ENCODE peak calls at places on chromosome 19, in four cellular contexts. R is K562, K is GM12878, O is HepG2. L is an unnamed sample.

GRCh38 chr19:35002037-35002535 is 2.0 kb downstream of the GRAMD1A start:
- DNase-seq in K (no peak), O (no peak), R (no peak), L (no peak)

GRCh38 chr19:42816901-42817300 is 51.4 kb upstream of the PSG8 start:
- DNase-seq in O (no peak), R (no peak), K (no peak), L (no peak)

GRCh38 chr19:44648536-44649370 is 5.0 kb downstream of the PVR start:
- DNase-seq in R (no peak), O (no peak), K (no peak), L (no peak)

GRCh38 chr19:5762608-5763217 is 21.8 kb downstream of the PRR22 start:
- DNase-seq in K (no peak), R (no peak), O (no peak), L (no peak)

GRCh38 chr19:44807652-44808462 is 1.0 kb upstream of the BCAM start:
- DNase-seq in O (peak; percentile 77), K (no peak), R (peak; percentile 78), L (no peak)

GRCh38 chr19:7916137-7916907 is 1.7 kb downstream of the TGFBR3L start:
- DNase-seq in R (no peak), O (no peak), K (no peak), L (no peak)

GRCh38 chr19:31969955-31970545 is 375.4 kb upstream of the ZNF507 start:
- DNase-seq in K (no peak), R (no peak), O (no peak), L (no peak)

GRCh38 chr19:33392341-33393285 is 19.1 kb downstream of the CEBPG start:
- DNase-seq in O (peak; percentile 92), R (peak; percentile 38), K (no peak), L (no peak)

GRCh38 chr19:41386442-41386841 is 10.1 kb downstream of the TMEM91 start:
- DNase-seq in R (no peak), K (no peak), O (no peak), L (peak; percentile 3)

GRCh38 chr19:16726916-16727315 is 7.3 kb downstream of the NWD1 start:
- DNase-seq in O (no peak), K (no peak), R (no peak), L (no peak)

GRCh38 chr19:54218960-54219661 is 3.7 kb downstream of the LILRB3 start:
- DNase-seq in O (no peak), K (no peak), R (no peak), L (no peak)

GRCh38 chr19:5001547-5002131 is 32.7 kb downstream of the KDM4B start:
- DNase-seq in K (no peak), O (peak; percentile 58), R (peak; percentile 76), L (peak; percentile 65)

GRCh38 chr19:32669205-32669785 is 5.7 kb downstream of the ANKRD27 start:
- DNase-seq in O (no peak), R (no peak), K (no peak), L (no peak)

GRCh38 chr19:5102520-5102919 is 133.6 kb downstream of the KDM4B start:
- DNase-seq in K (no peak), R (no peak), O (no peak), L (no peak)

GRCh38 chr19:39679056-39679790 is 23.5 kb downstream of the LGALS16 start:
- DNase-seq in O (no peak), R (no peak), K (peak; percentile 86), L (no peak)

GRCh38 chr19:8161135-8161646 is 11.8 kb upstream of the FBN3 start:
- DNase-seq in K (peak; percentile 39), R (peak; percentile 68), O (peak; percentile 65), L (peak; percentile 31)

GRCh38 chr19:44814132-44814470 is 5.2 kb downstream of the BCAM start:
- DNase-seq in O (no peak), R (no peak), K (no peak), L (no peak)

GRCh38 chr19:10115392-10116084 is 4.0 kb downstream of the P2RY11 start:
- DNase-seq in O (no peak), R (peak; percentile 14), K (no peak), L (no peak)

GRCh38 chr19:11673608-11674041 is 65.1 kb downstream of the ZNF823 start:
- DNase-seq in K (no peak), R (peak; percentile 37), O (peak; percentile 68), L (peak; percentile 23)

GRCh38 chr19:34248941-34249340 is 5.4 kb upstream of the GARRE1 start:
- DNase-seq in R (no peak), O (no peak), K (no peak), L (no peak)

GRCh38 chr19:31280266-31281006 is 68.8 kb downstream of the TSHZ3 start:
- DNase-seq in R (no peak), K (no peak), O (no peak), L (no peak)

GRCh38 chr19:12095111-12095790 is 30.7 kb downstream of the ZNF844 start:
- DNase-seq in O (no peak), R (no peak), K (no peak), L (no peak)

GRCh38 chr19:48444129-48444932 is 1.5 kb upstream of the GRWD1 start:
- DNase-seq in K (no peak), R (no peak), O (no peak), L (no peak)

GRCh38 chr19:10894911-10895213 is 23.5 kb downstream of the CARM1 start:
- DNase-seq in K (no peak), R (no peak), O (no peak), L (no peak)

GRCh38 chr19:58166708-58167280 is 16.1 kb upstream of the ZNF274 start:
- DNase-seq in R (no peak), K (no peak), O (no peak), L (no peak)

GRCh38 chr19:41864374-41864773 is 4.3 kb downstream of the RPS19 start:
- DNase-seq in R (no peak), O (no peak), K (no peak), L (no peak)

GRCh38 chr19:4636151-4636717 is 3.1 kb upstream of the TNFAIP8L1 start:
- DNase-seq in R (peak; percentile 85), K (no peak), O (no peak), L (peak; percentile 77)

GRCh38 chr19:2276429-2276989 is 5.5 kb downstream of the PEAK3 start:
- DNase-seq in O (no peak), R (no peak), K (no peak), L (no peak)

GRCh38 chr19:54206831-54207177 is 6.1 kb downstream of the RPS9 start:
- DNase-seq in O (no peak), R (no peak), K (no peak), L (no peak)

GRCh38 chr19:34327851-34328250 is 37.1 kb upstream of the GPI start:
- DNase-seq in K (no peak), O (no peak), R (peak; percentile 84), L (no peak)

GRCh38 chr19:10637894-10638293 is 12.5 kb downstream of the SLC44A2 start:
- DNase-seq in O (no peak), R (no peak), K (no peak), L (no peak)

GRCh38 chr19:13181747-13182388 is 31.7 kb downstream of the IER2 start:
- DNase-seq in K (no peak), O (no peak), R (peak; percentile 16), L (peak; percentile 6)
- TF ChIP-seq BHLHE40 in K (peak; percentile 88), O (no peak), R (peak; percentile 61), L (no peak)

DNA sequence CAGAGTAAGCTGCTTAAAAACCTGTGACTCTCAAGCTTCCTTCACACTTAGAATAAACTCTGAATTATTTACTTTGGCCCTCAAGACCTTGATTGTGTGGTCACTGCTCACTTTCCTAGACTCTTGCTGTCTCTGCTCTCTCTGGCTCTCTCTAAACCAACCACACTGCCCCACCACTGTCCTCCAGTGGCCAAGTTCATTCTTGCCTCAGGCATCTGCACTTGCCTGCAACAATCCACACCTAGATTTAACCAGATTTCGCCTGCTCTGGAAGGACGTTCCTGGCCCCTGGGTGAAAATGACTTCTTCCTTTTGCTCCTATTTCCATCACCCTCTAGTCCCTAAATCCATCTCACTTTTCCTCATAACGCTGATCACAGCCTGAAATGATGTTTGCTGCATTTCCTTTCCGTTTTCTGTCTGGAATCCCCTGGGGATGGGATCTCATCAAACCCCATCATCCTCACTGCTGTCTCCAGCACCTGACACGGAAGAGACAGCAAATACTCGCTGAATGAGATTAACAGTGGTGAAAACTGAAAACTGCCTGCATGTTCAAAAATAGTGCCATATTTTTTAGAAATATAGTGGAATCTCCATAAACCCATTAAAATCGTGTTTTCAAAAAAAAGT is 232.6 kb downstream of the UQCRFS1 start:
- DNase-seq in O (no peak), K (no peak), R (no peak), L (no peak)
- TF ChIP-seq TARDBP in O (no peak), K (no peak), R (no peak), L (no peak)

DNA sequence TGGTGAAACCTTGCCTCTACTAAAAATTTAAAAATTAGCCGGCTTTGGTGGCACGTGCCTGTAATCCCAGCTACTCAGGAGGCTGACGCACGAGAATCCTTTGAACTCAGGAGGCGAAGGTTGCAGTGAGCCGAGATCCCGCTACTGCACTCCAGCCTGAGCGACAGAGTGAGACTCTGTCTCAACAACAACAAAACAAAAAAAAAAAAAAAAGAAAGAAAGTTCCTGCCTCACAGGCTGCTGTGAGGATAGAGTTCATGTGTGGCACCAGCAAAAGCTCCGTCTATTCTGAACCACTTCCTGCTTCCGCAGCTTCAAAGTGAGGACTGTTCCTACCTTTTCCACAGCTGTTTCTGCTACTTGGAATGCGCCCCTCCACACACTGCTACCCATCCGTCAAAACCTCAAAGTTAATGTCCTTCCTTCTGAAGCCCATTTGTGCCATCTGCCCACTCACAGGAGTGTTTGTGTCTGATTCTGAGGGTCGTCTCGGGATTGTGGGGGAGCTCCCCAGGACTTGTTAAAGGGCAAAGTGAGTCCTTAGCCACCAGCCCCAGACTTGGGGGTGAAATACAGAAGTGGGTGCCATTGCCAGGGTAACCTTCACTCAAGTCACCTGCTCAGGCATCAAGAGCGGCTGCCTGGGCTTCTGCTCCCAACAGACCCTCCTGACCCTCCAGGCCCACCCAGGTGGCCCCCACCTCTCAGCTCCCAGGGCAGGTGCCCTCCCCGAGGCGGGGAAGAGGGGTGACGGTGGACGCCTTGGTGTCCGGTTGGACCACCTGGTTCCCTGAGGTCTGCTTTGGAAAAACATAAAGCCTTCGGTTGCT is 2.9 kb downstream of the MFSD12 start:
- DNase-seq in O (no peak), R (no peak), K (no peak), L (no peak)
- TF ChIP-seq BHLHE40 in O (no peak), R (no peak), K (peak; percentile 44), L (no peak)

GRCh38 chr19:50820086-50820485 is 3.5 kb downstream of the KLK1 start:
- DNase-seq in K (no peak), R (no peak), O (no peak), L (no peak)

GRCh38 chr19:50821622-50822021 is 2.0 kb downstream of the KLK1 start:
- DNase-seq in R (no peak), K (no peak), O (no peak), L (no peak)

GRCh38 chr19:50821248-50821612 is 2.4 kb downstream of the KLK1 start:
- DNase-seq in R (no peak), O (no peak), K (no peak), L (no peak)

GRCh38 chr19:50819636-50820035 is 4.0 kb downstream of the KLK1 start:
- DNase-seq in O (no peak), K (no peak), R (no peak), L (no peak)

DNA sequence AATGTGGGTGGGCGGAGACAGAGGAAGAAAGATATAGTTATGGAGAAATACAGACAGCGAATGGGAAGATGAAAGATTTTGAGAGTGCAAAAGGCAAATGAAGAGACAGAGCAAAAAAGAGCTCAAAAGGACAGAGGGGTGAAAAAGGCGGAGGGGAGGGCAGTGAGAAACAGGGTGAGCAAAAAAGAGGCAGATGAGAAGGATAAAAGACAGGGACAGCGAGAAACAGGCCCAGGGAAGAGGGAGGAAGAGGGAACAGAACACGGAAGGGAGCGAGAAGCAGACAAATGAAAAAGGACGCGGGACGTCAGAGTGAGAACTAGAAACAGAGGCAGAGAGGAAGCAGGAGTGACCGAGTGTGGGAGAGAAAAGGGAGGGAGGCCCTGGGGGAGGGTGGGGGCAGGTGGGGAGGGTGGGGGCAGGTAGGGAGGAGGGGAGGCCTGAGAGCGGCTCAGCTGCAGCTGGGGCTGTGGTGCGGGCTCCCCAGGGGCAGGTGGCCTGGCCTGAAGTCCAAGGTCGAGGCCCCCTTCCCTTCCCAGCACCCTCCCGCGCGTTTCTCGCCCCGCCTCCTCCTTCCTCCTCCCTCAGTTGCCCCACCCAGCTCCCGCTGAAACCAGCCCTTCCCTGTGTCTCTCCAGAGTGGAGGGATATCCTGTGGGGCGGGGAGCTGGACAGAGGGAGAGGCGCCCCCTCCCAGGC is 2.9 kb downstream of the KLK1 start:
- DNase-seq in R (peak; percentile 85), O (no peak), K (peak; percentile 21), L (no peak)
- TF ChIP-seq TARDBP in R (no peak), O (no peak), K (no peak), L (no peak)

L was measured in HEK293T.